ENCODE peak calls at places on chromosome 21, in six cellular contexts. One of them, this sample, is unnamed.

GRCh38 chr21:27301216-27301615 is 334.3 kb upstream of the ADAMTS5 start:
- DNase-seq in uterus: no peak
- DNase-seq in astrocyte: peak; percentile 11
- DNase-seq in sigmoid colon: no peak
- DNase-seq in endothelial cell of umbilical vein: no peak
- DNase-seq in pancreas: no peak
- DNase-seq in this sample: no peak

GRCh38 chr21:30463713-30464112 is 16.5 kb downstream of the KRTAP19-1 start:
- DNase-seq in uterus: no peak
- DNase-seq in astrocyte: no peak
- DNase-seq in sigmoid colon: no peak
- DNase-seq in endothelial cell of umbilical vein: no peak
- DNase-seq in pancreas: no peak
- DNase-seq in this sample: no peak

GRCh38 chr21:31161157-31161556 is 122.9 kb upstream of the KRTAP19-8 start:
- DNase-seq in uterus: no peak
- DNase-seq in astrocyte: peak; percentile 77
- DNase-seq in sigmoid colon: no peak
- DNase-seq in endothelial cell of umbilical vein: no peak
- DNase-seq in pancreas: no peak
- DNase-seq in this sample: no peak

GRCh38 chr21:16279658-16280581 is 550.1 kb downstream of the USP25 start:
- DNase-seq in uterus: peak; percentile 30
- DNase-seq in astrocyte: peak; percentile 71
- DNase-seq in sigmoid colon: peak; percentile 75
- DNase-seq in endothelial cell of umbilical vein: peak; percentile 70
- DNase-seq in pancreas: no peak
- DNase-seq in this sample: no peak

GRCh38 chr21:38938343-38938742 is 132.6 kb downstream of the ETS2 start:
- DNase-seq in uterus: no peak
- DNase-seq in astrocyte: no peak
- DNase-seq in sigmoid colon: no peak
- DNase-seq in endothelial cell of umbilical vein: no peak
- DNase-seq in pancreas: no peak
- DNase-seq in this sample: no peak

GRCh38 chr21:46585191-46585953 is 19.5 kb downstream of the S100B start:
- DNase-seq in uterus: no peak
- DNase-seq in astrocyte: no peak
- DNase-seq in sigmoid colon: no peak
- DNase-seq in endothelial cell of umbilical vein: no peak
- DNase-seq in pancreas: no peak
- DNase-seq in this sample: no peak

GRCh38 chr21:28439852-28440251 is 552.8 kb downstream of the LTN1 start:
- DNase-seq in uterus: no peak
- DNase-seq in astrocyte: no peak
- DNase-seq in sigmoid colon: no peak
- DNase-seq in endothelial cell of umbilical vein: no peak
- DNase-seq in pancreas: no peak
- DNase-seq in this sample: no peak

GRCh38 chr21:46203203-46203600 is 18.9 kb upstream of the SPATC1L start:
- DNase-seq in uterus: no peak
- DNase-seq in astrocyte: no peak
- DNase-seq in sigmoid colon: peak; percentile 33
- DNase-seq in endothelial cell of umbilical vein: no peak
- DNase-seq in pancreas: no peak
- DNase-seq in this sample: peak; percentile 35

GRCh38 chr21:29581393-29581792 is 282.7 kb downstream of the BACH1 start:
- DNase-seq in uterus: no peak
- DNase-seq in astrocyte: no peak
- DNase-seq in sigmoid colon: no peak
- DNase-seq in endothelial cell of umbilical vein: no peak
- DNase-seq in pancreas: no peak
- DNase-seq in this sample: no peak

GRCh38 chr21:36260030-36260787 is 59.8 kb upstream of the MORC3 start:
- DNase-seq in uterus: peak; percentile 30
- DNase-seq in astrocyte: peak; percentile 65
- DNase-seq in sigmoid colon: no peak
- DNase-seq in endothelial cell of umbilical vein: peak; percentile 87
- DNase-seq in pancreas: peak; percentile 40
- DNase-seq in this sample: no peak

GRCh38 chr21:38806942-38807284 is 1.2 kb downstream of the ETS2 start:
- DNase-seq in uterus: no peak
- DNase-seq in astrocyte: peak; percentile 31
- DNase-seq in sigmoid colon: no peak
- DNase-seq in endothelial cell of umbilical vein: peak; percentile 52
- DNase-seq in pancreas: no peak
- DNase-seq in this sample: no peak

GRCh38 chr21:15592271-15592860 is 137.4 kb upstream of the USP25 start:
- DNase-seq in uterus: no peak
- DNase-seq in astrocyte: peak; percentile 26
- DNase-seq in sigmoid colon: no peak
- DNase-seq in endothelial cell of umbilical vein: peak; percentile 65
- DNase-seq in pancreas: no peak
- DNase-seq in this sample: no peak

GRCh38 chr21:39673736-39674135 is 61.0 kb downstream of the B3GALT5 start:
- DNase-seq in uterus: no peak
- DNase-seq in astrocyte: no peak
- DNase-seq in sigmoid colon: no peak
- DNase-seq in endothelial cell of umbilical vein: no peak
- DNase-seq in pancreas: peak; percentile 90
- DNase-seq in this sample: peak; percentile 50

GRCh38 chr21:38821959-38822682 is 16.4 kb downstream of the ETS2 start:
- DNase-seq in uterus: no peak
- DNase-seq in astrocyte: no peak
- DNase-seq in sigmoid colon: no peak
- DNase-seq in endothelial cell of umbilical vein: no peak
- DNase-seq in pancreas: no peak
- DNase-seq in this sample: peak; percentile 64

GRCh38 chr21:29350246-29350779 is 51.6 kb downstream of the BACH1 start:
- DNase-seq in uterus: no peak
- DNase-seq in astrocyte: peak; percentile 86
- DNase-seq in sigmoid colon: no peak
- DNase-seq in endothelial cell of umbilical vein: no peak
- DNase-seq in pancreas: no peak
- DNase-seq in this sample: no peak

GRCh38 chr21:31772674-31773555 is 41.0 kb upstream of the SCAF4 start:
- DNase-seq in uterus: no peak
- DNase-seq in astrocyte: no peak
- DNase-seq in sigmoid colon: no peak
- DNase-seq in endothelial cell of umbilical vein: no peak
- DNase-seq in pancreas: no peak
- DNase-seq in this sample: no peak

GRCh38 chr21:29638761-29639327 is 301.0 kb downstream of the GRIK1 start:
- DNase-seq in uterus: no peak
- DNase-seq in astrocyte: no peak
- DNase-seq in sigmoid colon: no peak
- DNase-seq in endothelial cell of umbilical vein: no peak
- DNase-seq in pancreas: no peak
- DNase-seq in this sample: no peak

GRCh38 chr21:40457741-40458140 is 389.2 kb downstream of the DSCAM start:
- DNase-seq in uterus: no peak
- DNase-seq in astrocyte: no peak
- DNase-seq in sigmoid colon: no peak
- DNase-seq in endothelial cell of umbilical vein: no peak
- DNase-seq in pancreas: no peak
- DNase-seq in this sample: no peak

GRCh38 chr21:44085491-44086321 is 21.5 kb upstream of the PWP2 start:
- DNase-seq in uterus: no peak
- DNase-seq in astrocyte: no peak
- DNase-seq in sigmoid colon: no peak
- DNase-seq in endothelial cell of umbilical vein: peak; percentile 26
- DNase-seq in pancreas: no peak
- DNase-seq in this sample: peak; percentile 53

GRCh38 chr21:44084496-44085241 is 22.5 kb upstream of the PWP2 start:
- DNase-seq in uterus: no peak
- DNase-seq in astrocyte: no peak
- DNase-seq in sigmoid colon: peak; percentile 48
- DNase-seq in endothelial cell of umbilical vein: no peak
- DNase-seq in pancreas: no peak
- DNase-seq in this sample: peak; percentile 23

GRCh38 chr21:44086636-44087425 is 20.4 kb upstream of the PWP2 start:
- DNase-seq in uterus: no peak
- DNase-seq in astrocyte: no peak
- DNase-seq in sigmoid colon: no peak
- DNase-seq in endothelial cell of umbilical vein: peak; percentile 21
- DNase-seq in pancreas: no peak
- DNase-seq in this sample: peak; percentile 59

GRCh38 chr21:44082648-44083436 is 24.4 kb upstream of the PWP2 start:
- DNase-seq in uterus: no peak
- DNase-seq in astrocyte: no peak
- DNase-seq in sigmoid colon: no peak
- DNase-seq in endothelial cell of umbilical vein: no peak
- DNase-seq in pancreas: no peak
- DNase-seq in this sample: peak; percentile 47

DNA sequence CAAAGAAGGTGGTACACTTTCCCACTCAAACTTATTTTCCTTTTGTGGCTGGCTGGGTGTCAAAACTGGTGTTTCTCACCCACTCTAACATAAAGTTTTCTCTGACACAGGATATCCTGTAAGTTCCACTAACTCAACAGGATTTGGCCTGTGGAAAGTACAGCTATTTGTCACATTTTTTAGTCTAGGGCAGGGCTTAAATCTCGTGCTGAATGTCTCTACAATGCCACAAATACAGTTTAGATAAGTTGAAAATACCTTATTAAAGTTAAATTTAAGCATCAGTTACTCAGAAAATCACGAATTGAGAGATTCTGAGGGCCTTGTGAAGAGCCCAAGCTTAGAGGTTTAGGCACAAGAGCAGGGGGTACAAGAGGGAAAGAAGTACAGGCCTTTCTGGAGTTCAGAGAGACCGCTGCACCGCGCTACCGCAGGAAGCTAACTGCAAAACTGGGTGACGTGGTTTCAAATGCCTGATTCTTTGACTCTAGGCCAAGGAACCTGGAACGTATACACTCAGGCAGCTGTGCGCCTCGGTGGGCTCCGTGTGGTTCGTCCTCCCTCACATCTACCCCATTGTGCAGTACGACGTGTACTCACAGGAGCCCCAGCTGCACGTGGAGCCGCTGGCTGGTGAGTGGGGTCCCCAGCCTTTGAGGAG is 23.4 kb upstream of the PWP2 start:
- DNase-seq in uterus: no peak
- DNase-seq in astrocyte: no peak
- DNase-seq in sigmoid colon: no peak
- DNase-seq in endothelial cell of umbilical vein: peak; percentile 85
- DNase-seq in pancreas: no peak
- DNase-seq in this sample: peak; percentile 57
- H3K4me1 ChIP-seq in uterus: no peaks in the 10 kb centered on the region
- H3K4me1 ChIP-seq in astrocyte: no peaks in the 10 kb centered on the region
- H3K4me1 ChIP-seq in sigmoid colon: no peaks in the 10 kb centered on the region
- H3K4me1 ChIP-seq in endothelial cell of umbilical vein: peaks cover 36% of the 10 kb centered on the region
- H3K4me1 ChIP-seq in pancreas: no peaks in the 10 kb centered on the region
- H3K4me1 ChIP-seq in this sample: peaks cover 27% of the 10 kb centered on the region

DNA sequence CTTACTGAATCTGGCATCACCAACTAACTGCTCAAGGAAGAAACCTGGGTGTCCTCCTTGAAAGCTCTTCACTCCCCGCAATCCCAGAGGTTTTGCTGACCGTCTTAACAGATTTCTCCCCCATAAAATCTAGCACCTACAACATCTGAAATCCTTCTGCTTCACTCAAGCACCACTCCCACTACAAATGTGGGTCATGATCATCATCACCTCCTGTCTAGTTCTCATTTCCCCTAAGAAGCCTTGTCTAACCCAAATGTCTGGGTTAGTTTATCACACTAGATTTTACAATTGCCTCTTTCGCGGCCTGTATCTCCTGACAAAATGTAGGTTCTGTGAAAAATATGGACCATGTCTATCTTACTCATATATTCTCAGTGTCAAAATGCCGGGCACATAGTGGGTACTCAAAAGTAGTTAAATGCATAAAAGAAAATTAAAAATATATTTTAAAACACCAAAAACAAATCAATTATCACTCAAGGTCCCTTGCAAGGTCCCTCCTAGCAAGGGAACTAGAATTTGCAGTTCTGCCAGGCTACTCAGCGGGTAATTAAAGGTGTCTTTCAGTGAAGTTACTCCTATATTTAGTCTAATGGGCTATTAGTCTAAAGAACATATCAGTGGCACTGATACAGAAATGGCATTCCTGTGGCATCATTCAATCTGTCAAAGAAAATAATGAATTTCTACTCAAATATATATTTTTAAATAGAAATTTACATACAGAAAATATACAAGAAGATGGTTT is 19.6 kb downstream of the C21orf91 start:
- DNase-seq in uterus: no peak
- DNase-seq in astrocyte: no peak
- DNase-seq in sigmoid colon: no peak
- DNase-seq in endothelial cell of umbilical vein: no peak
- DNase-seq in pancreas: no peak
- DNase-seq in this sample: no peak
- H3K4me1 ChIP-seq in uterus: peaks cover 5% of the 10 kb centered on the region
- H3K4me1 ChIP-seq in astrocyte: no peaks in the 10 kb centered on the region
- H3K4me1 ChIP-seq in sigmoid colon: no peaks in the 10 kb centered on the region
- H3K4me1 ChIP-seq in endothelial cell of umbilical vein: no peaks in the 10 kb centered on the region
- H3K4me1 ChIP-seq in pancreas: no peaks in the 10 kb centered on the region
- H3K4me1 ChIP-seq in this sample: peaks cover 7% of the 10 kb centered on the region

GRCh38 chr21:26112127-26112742 is 58.3 kb downstream of the APP start:
- DNase-seq in uterus: no peak
- DNase-seq in astrocyte: no peak
- DNase-seq in sigmoid colon: no peak
- DNase-seq in endothelial cell of umbilical vein: no peak
- DNase-seq in pancreas: no peak
- DNase-seq in this sample: no peak

GRCh38 chr21:26112979-26113378 is 57.6 kb downstream of the APP start:
- DNase-seq in uterus: no peak
- DNase-seq in astrocyte: no peak
- DNase-seq in sigmoid colon: no peak
- DNase-seq in endothelial cell of umbilical vein: no peak
- DNase-seq in pancreas: peak; percentile 38
- DNase-seq in this sample: no peak

GRCh38 chr21:26106562-26106961 is 64.0 kb downstream of the APP start:
- DNase-seq in uterus: no peak
- DNase-seq in astrocyte: no peak
- DNase-seq in sigmoid colon: no peak
- DNase-seq in endothelial cell of umbilical vein: peak; percentile 77
- DNase-seq in pancreas: no peak
- DNase-seq in this sample: no peak

GRCh38 chr21:26107439-26107838 is 63.1 kb downstream of the APP start:
- DNase-seq in uterus: no peak
- DNase-seq in astrocyte: no peak
- DNase-seq in sigmoid colon: no peak
- DNase-seq in endothelial cell of umbilical vein: no peak
- DNase-seq in pancreas: no peak
- DNase-seq in this sample: no peak

GRCh38 chr21:26110703-26111102 is 59.9 kb downstream of the APP start:
- DNase-seq in uterus: no peak
- DNase-seq in astrocyte: no peak
- DNase-seq in sigmoid colon: no peak
- DNase-seq in endothelial cell of umbilical vein: no peak
- DNase-seq in pancreas: no peak
- DNase-seq in this sample: no peak
- H3K4me1 ChIP-seq in uterus: peaks cover 5% of the 10 kb centered on the region
- H3K4me1 ChIP-seq in astrocyte: no peaks in the 10 kb centered on the region
- H3K4me1 ChIP-seq in sigmoid colon: no peaks in the 10 kb centered on the region
- H3K4me1 ChIP-seq in endothelial cell of umbilical vein: peaks cover 25% of the 10 kb centered on the region
- H3K4me1 ChIP-seq in pancreas: peaks cover 15% of the 10 kb centered on the region
- H3K4me1 ChIP-seq in this sample: peaks cover 5% of the 10 kb centered on the region

DNA sequence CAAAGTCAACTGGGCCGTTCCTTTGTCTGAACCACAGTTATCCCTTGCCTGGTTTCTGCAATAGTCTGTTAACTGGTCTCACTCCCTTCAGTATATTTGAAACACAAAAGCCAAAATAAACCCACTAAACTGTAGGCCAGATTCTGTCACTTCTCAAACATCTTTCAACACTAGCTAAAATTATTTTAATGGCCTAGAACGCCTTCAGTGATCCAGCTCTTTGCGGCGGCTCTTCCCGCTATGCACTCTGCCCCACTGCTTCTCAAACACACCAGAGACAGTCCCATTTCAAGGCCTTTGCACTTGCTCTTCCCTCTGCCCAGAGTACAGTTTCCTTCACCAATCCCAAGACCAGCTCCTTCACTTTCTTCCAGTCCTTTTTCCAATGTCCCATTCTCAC is 9.2 kb downstream of the SAMSN1 start:
- DNase-seq in uterus: no peak
- DNase-seq in astrocyte: no peak
- DNase-seq in sigmoid colon: no peak
- DNase-seq in endothelial cell of umbilical vein: no peak
- DNase-seq in pancreas: no peak
- DNase-seq in this sample: no peak
- H3K4me1 ChIP-seq in uterus: no peaks in the 10 kb centered on the region
- H3K4me1 ChIP-seq in astrocyte: peaks cover 4% of the 10 kb centered on the region
- H3K4me1 ChIP-seq in sigmoid colon: no peaks in the 10 kb centered on the region
- H3K4me1 ChIP-seq in endothelial cell of umbilical vein: peaks cover 23% of the 10 kb centered on the region
- H3K4me1 ChIP-seq in pancreas: no peaks in the 10 kb centered on the region
- H3K4me1 ChIP-seq in this sample: no peaks in the 10 kb centered on the region